ENCODE peak calls at places on chromosomes 4 and X, in seven cellular contexts. One of them, this sample, is unnamed.

GRCh38 chrX:53430231-53430630 is 3.9 kb downstream of the HSD17B10 start:
- DNase-seq in breast epithelium: no peak
- DNase-seq in fibroblast of lung: no peak
- DNase-seq in IMR-90: no peak
- DNase-seq in RWPE2: no peak
- DNase-seq in transverse colon: no peak
- DNase-seq in left ventricle myocardium inferior: no peak
- DNase-seq in this sample: no peak

GRCh38 chrX:106649523-106650428 is 38.0 kb downstream of the RADX start:
- DNase-seq in fibroblast of lung: no peak
- DNase-seq in IMR-90: no peak
- DNase-seq in breast epithelium: no peak
- DNase-seq in RWPE2: no peak
- DNase-seq in transverse colon: no peak
- DNase-seq in left ventricle myocardium inferior: no peak
- DNase-seq in this sample: no peak

GRCh38 chr4:19888587-19888986 is 363.1 kb upstream of the SLIT2 start:
- DNase-seq in fibroblast of lung: no peak
- DNase-seq in transverse colon: no peak
- DNase-seq in RWPE2: no peak
- DNase-seq in breast epithelium: no peak
- DNase-seq in IMR-90: no peak
- DNase-seq in left ventricle myocardium inferior: no peak
- DNase-seq in this sample: no peak

GRCh38 chr4:102139932-102140331 is 205.3 kb downstream of the SLC39A8 start:
- DNase-seq in fibroblast of lung: no peak
- DNase-seq in RWPE2: no peak
- DNase-seq in breast epithelium: no peak
- DNase-seq in transverse colon: no peak
- DNase-seq in left ventricle myocardium inferior: no peak
- DNase-seq in IMR-90: no peak
- DNase-seq in this sample: no peak

GRCh38 chrX:77453190-77453589 is 6.0 kb downstream of the FGF16 start:
- DNase-seq in breast epithelium: no peak
- DNase-seq in transverse colon: no peak
- DNase-seq in fibroblast of lung: no peak
- DNase-seq in RWPE2: no peak
- DNase-seq in IMR-90: no peak
- DNase-seq in left ventricle myocardium inferior: no peak
- DNase-seq in this sample: no peak

GRCh38 chr4:154018659-154019058 is 229.8 kb upstream of the SFRP2 start:
- DNase-seq in IMR-90: no peak
- DNase-seq in RWPE2: no peak
- DNase-seq in transverse colon: no peak
- DNase-seq in fibroblast of lung: no peak
- DNase-seq in left ventricle myocardium inferior: no peak
- DNase-seq in breast epithelium: no peak
- DNase-seq in this sample: no peak

GRCh38 chr4:141501931-141502330 is 134.5 kb upstream of the IL15 start:
- DNase-seq in IMR-90: peak
- DNase-seq in breast epithelium: no peak
- DNase-seq in left ventricle myocardium inferior: no peak
- DNase-seq in transverse colon: no peak
- DNase-seq in RWPE2: no peak
- DNase-seq in fibroblast of lung: peak
- DNase-seq in this sample: no peak

GRCh38 chr4:146202665-146203064 is 11.7 kb upstream of the REELD1 start:
- DNase-seq in fibroblast of lung: no peak
- DNase-seq in IMR-90: no peak
- DNase-seq in RWPE2: no peak
- DNase-seq in left ventricle myocardium inferior: no peak
- DNase-seq in breast epithelium: no peak
- DNase-seq in transverse colon: no peak
- DNase-seq in this sample: no peak

GRCh38 chrX:19514791-19515614 is at the start of gene MAP3K15:
- DNase-seq in fibroblast of lung: no peak
- DNase-seq in RWPE2: no peak
- DNase-seq in transverse colon: peak
- DNase-seq in IMR-90: no peak
- DNase-seq in breast epithelium: no peak
- DNase-seq in left ventricle myocardium inferior: peak
- DNase-seq in this sample: no peak

GRCh38 chr4:139794158-139794954 is 128.7 kb downstream of the MGST2 start:
- DNase-seq in RWPE2: no peak
- DNase-seq in IMR-90: peak
- DNase-seq in breast epithelium: no peak
- DNase-seq in fibroblast of lung: peak
- DNase-seq in transverse colon: no peak
- DNase-seq in left ventricle myocardium inferior: no peak
- DNase-seq in this sample: no peak

GRCh38 chr4:173797296-173797695 is 267.3 kb upstream of the HAND2 start:
- DNase-seq in fibroblast of lung: no peak
- DNase-seq in transverse colon: no peak
- DNase-seq in left ventricle myocardium inferior: no peak
- DNase-seq in breast epithelium: no peak
- DNase-seq in RWPE2: no peak
- DNase-seq in IMR-90: peak
- DNase-seq in this sample: no peak

GRCh38 chr4:4481394-4482000 is 60.4 kb downstream of the STX18 start:
- DNase-seq in fibroblast of lung: no peak
- DNase-seq in left ventricle myocardium inferior: no peak
- DNase-seq in RWPE2: no peak
- DNase-seq in IMR-90: no peak
- DNase-seq in transverse colon: no peak
- DNase-seq in breast epithelium: no peak
- DNase-seq in this sample: no peak
- H3K4me3 ChIP-seq in fibroblast of lung: no peak
- H3K4me3 ChIP-seq in left ventricle myocardium inferior: no peak
- H3K4me3 ChIP-seq in RWPE2: no peak
- H3K4me3 ChIP-seq in IMR-90: no peak
- H3K4me3 ChIP-seq in transverse colon: no peak
- H3K4me3 ChIP-seq in breast epithelium: no peak
- H3K4me3 ChIP-seq in this sample: no peak

DNA sequence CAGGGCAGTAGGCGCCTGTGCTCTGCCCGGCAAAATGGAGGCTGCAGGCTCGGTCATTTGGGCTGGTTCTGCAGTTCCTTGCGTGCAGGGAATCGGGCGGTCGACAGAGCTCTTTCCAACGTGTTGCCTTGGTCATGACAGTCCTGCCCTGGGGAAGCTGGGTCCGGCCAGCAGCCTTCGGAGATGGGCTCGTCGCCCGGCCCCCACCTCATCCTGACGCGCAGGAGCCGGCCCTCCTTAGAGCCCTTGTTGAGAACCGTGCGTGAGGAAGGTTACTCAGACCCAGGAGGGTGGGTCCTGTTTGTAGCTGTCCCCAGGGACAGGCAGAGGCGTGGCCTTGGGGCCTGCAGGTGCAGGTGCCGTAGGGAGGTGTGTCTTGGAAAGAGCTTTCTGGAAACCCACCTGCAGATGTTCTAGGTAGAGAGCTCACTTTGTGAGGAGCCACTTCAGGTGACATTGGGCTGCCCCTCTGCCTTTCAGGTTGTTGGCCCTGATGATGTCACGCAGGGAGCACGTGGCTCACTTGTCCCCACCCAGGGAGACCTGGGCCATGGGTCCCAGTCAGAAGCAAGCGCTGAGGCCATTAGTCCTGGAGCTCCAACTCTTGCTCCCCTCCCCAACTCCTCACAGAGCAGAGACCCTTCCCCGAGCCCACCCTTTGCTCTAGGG is 15.2 kb upstream of the HGFAC start:
- DNase-seq in left ventricle myocardium inferior: no peak
- DNase-seq in transverse colon: no peak
- DNase-seq in fibroblast of lung: no peak
- DNase-seq in RWPE2: no peak
- DNase-seq in IMR-90: no peak
- DNase-seq in breast epithelium: no peak
- DNase-seq in this sample: no peak
- TF ChIP-seq CTCF in left ventricle myocardium inferior: no peak
- TF ChIP-seq CTCF in transverse colon: no peak
- TF ChIP-seq CTCF in fibroblast of lung: no peak
- TF ChIP-seq CTCF in RWPE2: no peak
- TF ChIP-seq CTCF in IMR-90: no peak
- TF ChIP-seq CTCF in breast epithelium: no peak
- TF ChIP-seq CTCF in this sample: no peak

GRCh38 chr4:7531640-7531994 is 96.9 kb upstream of the PSAPL1 start:
- DNase-seq in transverse colon: no peak
- DNase-seq in fibroblast of lung: no peak
- DNase-seq in left ventricle myocardium inferior: no peak
- DNase-seq in IMR-90: no peak
- DNase-seq in RWPE2: no peak
- DNase-seq in breast epithelium: no peak
- DNase-seq in this sample: no peak

GRCh38 chr4:7529368-7529923 is 94.7 kb upstream of the PSAPL1 start:
- DNase-seq in IMR-90: no peak
- DNase-seq in RWPE2: no peak
- DNase-seq in transverse colon: no peak
- DNase-seq in breast epithelium: no peak
- DNase-seq in left ventricle myocardium inferior: no peak
- DNase-seq in fibroblast of lung: no peak
- DNase-seq in this sample: no peak

GRCh38 chr4:7530026-7530562 is 95.4 kb upstream of the PSAPL1 start:
- DNase-seq in RWPE2: no peak
- DNase-seq in breast epithelium: no peak
- DNase-seq in transverse colon: no peak
- DNase-seq in left ventricle myocardium inferior: no peak
- DNase-seq in fibroblast of lung: no peak
- DNase-seq in IMR-90: no peak
- DNase-seq in this sample: no peak

GRCh38 chr4:7532043-7532442 is 97.3 kb upstream of the PSAPL1 start:
- DNase-seq in breast epithelium: no peak
- DNase-seq in fibroblast of lung: no peak
- DNase-seq in RWPE2: no peak
- DNase-seq in left ventricle myocardium inferior: no peak
- DNase-seq in IMR-90: no peak
- DNase-seq in transverse colon: no peak
- DNase-seq in this sample: no peak

DNA sequence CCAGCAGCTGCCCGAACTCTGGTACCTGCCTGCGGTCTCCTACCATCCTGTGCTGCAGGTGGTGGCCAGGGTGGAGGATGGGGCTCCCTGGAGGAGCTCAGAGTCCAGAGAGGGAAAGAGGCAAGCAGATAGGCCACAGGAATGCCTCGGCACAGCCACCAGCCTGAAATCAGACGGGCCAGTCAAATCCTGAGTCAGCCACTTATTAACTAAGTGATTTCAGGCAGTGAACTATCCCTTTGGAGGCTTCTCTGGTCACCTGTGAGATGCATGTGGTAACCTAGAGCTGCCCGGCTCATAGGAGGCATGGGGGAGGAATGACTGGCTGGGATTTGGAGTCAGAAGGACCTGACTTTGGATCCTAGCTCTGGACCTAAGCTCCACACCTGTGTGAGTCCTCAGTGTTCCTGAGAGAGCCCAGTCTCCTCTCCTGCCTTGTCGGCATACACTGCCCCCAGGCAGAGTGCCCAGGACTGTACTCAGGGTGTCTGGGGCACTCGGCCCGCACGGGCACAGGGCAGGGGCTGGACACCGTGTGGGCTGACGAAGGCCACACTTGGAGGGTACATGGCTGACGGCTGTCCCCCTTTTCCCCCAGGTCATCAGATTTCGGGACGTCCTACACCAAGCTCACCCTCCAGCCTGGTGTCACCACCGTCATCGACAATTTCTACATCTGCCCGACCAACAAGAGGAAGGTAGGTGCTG is 96.4 kb upstream of the PSAPL1 start:
- DNase-seq in RWPE2: no peak
- DNase-seq in left ventricle myocardium inferior: no peak
- DNase-seq in breast epithelium: no peak
- DNase-seq in transverse colon: no peak
- DNase-seq in IMR-90: no peak
- DNase-seq in fibroblast of lung: no peak
- DNase-seq in this sample: no peak
- H3K27ac ChIP-seq in RWPE2: no peak
- H3K27ac ChIP-seq in left ventricle myocardium inferior: no peak
- H3K27ac ChIP-seq in breast epithelium: no peak
- H3K27ac ChIP-seq in transverse colon: no peak
- H3K27ac ChIP-seq in IMR-90: no peak
- H3K27ac ChIP-seq in fibroblast of lung: no peak
- H3K27ac ChIP-seq in this sample: no peak

DNA sequence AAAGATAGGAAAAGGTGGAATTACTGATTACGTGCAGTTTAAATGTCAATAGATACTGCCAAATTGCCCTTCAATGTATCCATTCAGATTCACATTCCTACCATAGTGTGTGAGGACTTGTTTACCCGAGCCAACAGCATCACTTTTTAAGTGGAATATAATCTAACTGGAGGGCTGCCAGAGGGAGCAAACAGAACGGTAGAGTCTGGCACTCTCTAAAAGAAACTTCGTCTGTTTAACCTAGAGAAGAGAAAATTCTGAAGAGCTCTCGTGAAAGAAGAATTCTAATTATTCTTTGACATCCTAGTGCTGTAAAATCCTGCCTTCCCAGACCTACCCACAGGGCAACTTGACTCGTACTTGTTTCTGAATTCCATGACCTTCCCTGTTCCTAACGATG is 23.2 kb downstream of the SMIM43 start:
- DNase-seq in fibroblast of lung: peak
- DNase-seq in RWPE2: no peak
- DNase-seq in IMR-90: peak
- DNase-seq in transverse colon: no peak
- DNase-seq in breast epithelium: no peak
- DNase-seq in left ventricle myocardium inferior: no peak
- DNase-seq in this sample: no peak
- H3K4me3 ChIP-seq in fibroblast of lung: no peak
- H3K4me3 ChIP-seq in RWPE2: no peak
- H3K4me3 ChIP-seq in IMR-90: no peak
- H3K4me3 ChIP-seq in transverse colon: no peak
- H3K4me3 ChIP-seq in breast epithelium: no peak
- H3K4me3 ChIP-seq in left ventricle myocardium inferior: no peak
- H3K4me3 ChIP-seq in this sample: no peak